ENCODE peak calls at places on chromosomes 1 and 21, in nine cellular contexts. One of them, this sample, is unnamed.

GRCh38 chr1:238242156-238242555 is 351.4 kb upstream of the ZP4 start:
- DNase-seq in lung: no peak
- DNase-seq in tibial artery: no peak
- DNase-seq in Daoy: no peak
- DNase-seq in frontal cortex: no peak
- DNase-seq in A172: peak
- DNase-seq in endothelial cell: no peak
- DNase-seq in GM19239: no peak
- DNase-seq in NCI-H460: no peak
- DNase-seq in this sample: no peak

GRCh38 chr1:5916572-5917280 is 75.5 kb downstream of the NPHP4 start:
- DNase-seq in lung: no peak
- DNase-seq in frontal cortex: no peak
- DNase-seq in A172: no peak
- DNase-seq in tibial artery: peak
- DNase-seq in GM19239: no peak
- DNase-seq in NCI-H460: no peak
- DNase-seq in Daoy: no peak
- DNase-seq in endothelial cell: no peak
- DNase-seq in this sample: no peak

GRCh38 chr1:228464487-228464983 is 22.6 kb upstream of the RNF187 start:
- DNase-seq in GM19239: peak
- DNase-seq in endothelial cell: peak
- DNase-seq in frontal cortex: peak
- DNase-seq in tibial artery: no peak
- DNase-seq in A172: peak
- DNase-seq in NCI-H460: no peak
- DNase-seq in Daoy: peak
- DNase-seq in lung: peak
- DNase-seq in this sample: peak

GRCh38 chr1:43225168-43225567 is 44.6 kb upstream of the TMEM125 start:
- DNase-seq in Daoy: peak
- DNase-seq in endothelial cell: no peak
- DNase-seq in tibial artery: no peak
- DNase-seq in A172: peak
- DNase-seq in frontal cortex: no peak
- DNase-seq in lung: no peak
- DNase-seq in GM19239: no peak
- DNase-seq in NCI-H460: no peak
- DNase-seq in this sample: no peak

GRCh38 chr1:111577814-111578213 is 41.8 kb upstream of the RAP1A start:
- DNase-seq in tibial artery: no peak
- DNase-seq in NCI-H460: no peak
- DNase-seq in Daoy: no peak
- DNase-seq in A172: no peak
- DNase-seq in frontal cortex: no peak
- DNase-seq in GM19239: no peak
- DNase-seq in lung: no peak
- DNase-seq in endothelial cell: no peak
- DNase-seq in this sample: no peak

GRCh38 chr1:1777950-1778826 is at the start of gene NADK:
- DNase-seq in GM19239: peak
- DNase-seq in NCI-H460: peak
- DNase-seq in endothelial cell: peak
- DNase-seq in lung: no peak
- DNase-seq in tibial artery: peak
- DNase-seq in frontal cortex: peak
- DNase-seq in A172: no peak
- DNase-seq in Daoy: peak
- DNase-seq in this sample: peak

GRCh38 chr1:106700151-106700550 is 356.3 kb upstream of the PRMT6 start:
- DNase-seq in Daoy: no peak
- DNase-seq in lung: no peak
- DNase-seq in frontal cortex: no peak
- DNase-seq in A172: no peak
- DNase-seq in tibial artery: no peak
- DNase-seq in NCI-H460: no peak
- DNase-seq in GM19239: no peak
- DNase-seq in endothelial cell: no peak
- DNase-seq in this sample: no peak

GRCh38 chr1:229127301-229127700 is 143.6 kb upstream of the RAB4A start:
- DNase-seq in endothelial cell: no peak
- DNase-seq in GM19239: no peak
- DNase-seq in frontal cortex: no peak
- DNase-seq in A172: peak
- DNase-seq in tibial artery: no peak
- DNase-seq in NCI-H460: no peak
- DNase-seq in lung: no peak
- DNase-seq in Daoy: peak
- DNase-seq in this sample: no peak

GRCh38 chr1:31780632-31781031 is 16.5 kb upstream of the ADGRB2 start:
- DNase-seq in A172: no peak
- DNase-seq in endothelial cell: no peak
- DNase-seq in frontal cortex: no peak
- DNase-seq in lung: no peak
- DNase-seq in GM19239: no peak
- DNase-seq in Daoy: no peak
- DNase-seq in tibial artery: no peak
- DNase-seq in NCI-H460: peak
- DNase-seq in this sample: no peak

GRCh38 chr1:31805318-31805717 is 10.5 kb downstream of the SPOCD1 start:
- DNase-seq in NCI-H460: no peak
- DNase-seq in tibial artery: no peak
- DNase-seq in GM19239: no peak
- DNase-seq in frontal cortex: no peak
- DNase-seq in endothelial cell: no peak
- DNase-seq in A172: no peak
- DNase-seq in lung: no peak
- DNase-seq in Daoy: no peak
- DNase-seq in this sample: no peak

GRCh38 chr1:2982615-2983318 is 38.5 kb upstream of the ACTRT2 start:
- DNase-seq in Daoy: no peak
- DNase-seq in tibial artery: peak
- DNase-seq in GM19239: no peak
- DNase-seq in frontal cortex: no peak
- DNase-seq in A172: no peak
- DNase-seq in NCI-H460: no peak
- DNase-seq in lung: no peak
- DNase-seq in endothelial cell: no peak
- DNase-seq in this sample: no peak

GRCh38 chr1:85573348-85573747 is 7.2 kb upstream of the CCN1 start:
- DNase-seq in Daoy: peak
- DNase-seq in tibial artery: no peak
- DNase-seq in frontal cortex: no peak
- DNase-seq in endothelial cell: no peak
- DNase-seq in GM19239: no peak
- DNase-seq in lung: no peak
- DNase-seq in NCI-H460: no peak
- DNase-seq in A172: peak
- DNase-seq in this sample: no peak

GRCh38 chr1:247111636-247112478 is 7.7 kb upstream of the ZNF669 start:
- DNase-seq in lung: peak
- DNase-seq in endothelial cell: peak
- DNase-seq in Daoy: peak
- DNase-seq in tibial artery: peak
- DNase-seq in NCI-H460: peak
- DNase-seq in frontal cortex: peak
- DNase-seq in GM19239: no peak
- DNase-seq in A172: no peak
- DNase-seq in this sample: no peak

GRCh38 chr21:44887807-44888580 is 14.5 kb upstream of the PTTG1IP start:
- DNase-seq in tibial artery: no peak
- DNase-seq in endothelial cell: no peak
- DNase-seq in NCI-H460: no peak
- DNase-seq in A172: no peak
- DNase-seq in lung: no peak
- DNase-seq in frontal cortex: no peak
- DNase-seq in Daoy: no peak
- DNase-seq in GM19239: no peak
- DNase-seq in this sample: no peak

GRCh38 chr1:109620396-109620817 is 770 bp downstream of the AMPD2 start:
- DNase-seq in tibial artery: peak
- DNase-seq in Daoy: peak
- DNase-seq in endothelial cell: peak
- DNase-seq in A172: peak
- DNase-seq in GM19239: no peak
- DNase-seq in lung: no peak
- DNase-seq in frontal cortex: peak
- DNase-seq in NCI-H460: no peak
- DNase-seq in this sample: no peak

GRCh38 chr1:5971471-5972197 is 20.6 kb downstream of the NPHP4 start:
- DNase-seq in endothelial cell: no peak
- DNase-seq in tibial artery: peak
- DNase-seq in Daoy: no peak
- DNase-seq in GM19239: no peak
- DNase-seq in lung: no peak
- DNase-seq in frontal cortex: no peak
- DNase-seq in A172: no peak
- DNase-seq in NCI-H460: no peak
- DNase-seq in this sample: no peak

GRCh38 chr1:231460614-231461013 is 38.5 kb upstream of the EGLN1 start:
- DNase-seq in Daoy: peak
- DNase-seq in GM19239: peak
- DNase-seq in endothelial cell: no peak
- DNase-seq in tibial artery: no peak
- DNase-seq in A172: peak
- DNase-seq in NCI-H460: no peak
- DNase-seq in frontal cortex: no peak
- DNase-seq in lung: no peak
- DNase-seq in this sample: peak

GRCh38 chr1:156661932-156662587 is 15.1 kb downstream of the NES start:
- DNase-seq in Daoy: peak
- DNase-seq in endothelial cell: no peak
- DNase-seq in A172: peak
- DNase-seq in lung: no peak
- DNase-seq in tibial artery: no peak
- DNase-seq in frontal cortex: no peak
- DNase-seq in NCI-H460: no peak
- DNase-seq in GM19239: no peak
- DNase-seq in this sample: no peak

GRCh38 chr1:50023292-50024159 is at the start of gene AGBL4:
- DNase-seq in Daoy: peak
- DNase-seq in A172: no peak
- DNase-seq in GM19239: no peak
- DNase-seq in frontal cortex: peak
- DNase-seq in endothelial cell: peak
- DNase-seq in tibial artery: no peak
- DNase-seq in NCI-H460: peak
- DNase-seq in lung: peak
- DNase-seq in this sample: peak

GRCh38 chr1:69523032-69523431 is 44.7 kb upstream of the LRRC7 start:
- DNase-seq in GM19239: no peak
- DNase-seq in tibial artery: no peak
- DNase-seq in endothelial cell: no peak
- DNase-seq in Daoy: no peak
- DNase-seq in lung: no peak
- DNase-seq in NCI-H460: no peak
- DNase-seq in frontal cortex: no peak
- DNase-seq in A172: peak
- DNase-seq in this sample: no peak

GRCh38 chr1:62040450-62040849 is 154.2 kb upstream of the L1TD1 start:
- DNase-seq in Daoy: no peak
- DNase-seq in endothelial cell: no peak
- DNase-seq in lung: no peak
- DNase-seq in tibial artery: no peak
- DNase-seq in A172: no peak
- DNase-seq in GM19239: no peak
- DNase-seq in frontal cortex: no peak
- DNase-seq in NCI-H460: no peak
- DNase-seq in this sample: no peak

GRCh38 chr1:213649373-213649772 is 338.4 kb upstream of the PROX1 start:
- DNase-seq in GM19239: no peak
- DNase-seq in Daoy: no peak
- DNase-seq in tibial artery: no peak
- DNase-seq in NCI-H460: no peak
- DNase-seq in endothelial cell: no peak
- DNase-seq in frontal cortex: no peak
- DNase-seq in A172: no peak
- DNase-seq in lung: no peak
- DNase-seq in this sample: no peak

GRCh38 chr1:151909167-151910149 is at the start of gene THEM4:
- DNase-seq in tibial artery: peak
- DNase-seq in lung: peak
- DNase-seq in endothelial cell: peak
- DNase-seq in GM19239: peak
- DNase-seq in Daoy: peak
- DNase-seq in A172: peak
- DNase-seq in NCI-H460: peak
- DNase-seq in frontal cortex: peak
- DNase-seq in this sample: peak

GRCh38 chr1:98468111-98468717 is 193.3 kb upstream of the SNX7 start:
- DNase-seq in NCI-H460: peak
- DNase-seq in GM19239: no peak
- DNase-seq in tibial artery: no peak
- DNase-seq in endothelial cell: peak
- DNase-seq in Daoy: peak
- DNase-seq in lung: no peak
- DNase-seq in frontal cortex: peak
- DNase-seq in A172: peak
- DNase-seq in this sample: peak

GRCh38 chr1:118785246-118785645 is 202.9 kb downstream of the TBX15 start:
- DNase-seq in endothelial cell: no peak
- DNase-seq in NCI-H460: no peak
- DNase-seq in tibial artery: no peak
- DNase-seq in Daoy: peak
- DNase-seq in A172: peak
- DNase-seq in frontal cortex: no peak
- DNase-seq in lung: no peak
- DNase-seq in GM19239: no peak
- DNase-seq in this sample: no peak

GRCh38 chr1:205430631-205431305 is 8.9 kb upstream of the LEMD1 start:
- DNase-seq in tibial artery: no peak
- DNase-seq in frontal cortex: no peak
- DNase-seq in lung: no peak
- DNase-seq in NCI-H460: peak
- DNase-seq in A172: peak
- DNase-seq in endothelial cell: peak
- DNase-seq in GM19239: no peak
- DNase-seq in Daoy: peak
- DNase-seq in this sample: peak

GRCh38 chr1:218659911-218660677 is 315.0 kb downstream of the TGFB2 start:
- DNase-seq in Daoy: peak
- DNase-seq in NCI-H460: no peak
- DNase-seq in lung: no peak
- DNase-seq in frontal cortex: no peak
- DNase-seq in A172: peak
- DNase-seq in endothelial cell: no peak
- DNase-seq in tibial artery: no peak
- DNase-seq in GM19239: no peak
- DNase-seq in this sample: no peak

GRCh38 chr1:241079018-241079417 is 278.0 kb downstream of the RGS7 start:
- DNase-seq in A172: no peak
- DNase-seq in tibial artery: no peak
- DNase-seq in GM19239: no peak
- DNase-seq in NCI-H460: no peak
- DNase-seq in Daoy: no peak
- DNase-seq in frontal cortex: no peak
- DNase-seq in lung: no peak
- DNase-seq in endothelial cell: no peak
- DNase-seq in this sample: no peak

GRCh38 chr1:50268049-50268448 is 155.2 kb downstream of the DMRTA2 start:
- DNase-seq in GM19239: no peak
- DNase-seq in frontal cortex: no peak
- DNase-seq in NCI-H460: peak
- DNase-seq in lung: no peak
- DNase-seq in endothelial cell: peak
- DNase-seq in Daoy: no peak
- DNase-seq in tibial artery: no peak
- DNase-seq in A172: peak
- DNase-seq in this sample: no peak

GRCh38 chr1:214542275-214543199 is 8.9 kb downstream of the PTPN14 start:
- DNase-seq in tibial artery: no peak
- DNase-seq in A172: no peak
- DNase-seq in frontal cortex: no peak
- DNase-seq in GM19239: no peak
- DNase-seq in lung: no peak
- DNase-seq in Daoy: no peak
- DNase-seq in NCI-H460: no peak
- DNase-seq in endothelial cell: no peak
- DNase-seq in this sample: no peak

GRCh38 chr1:93976291-93976690 is 67.1 kb upstream of the GCLM start:
- DNase-seq in A172: no peak
- DNase-seq in Daoy: no peak
- DNase-seq in endothelial cell: no peak
- DNase-seq in frontal cortex: no peak
- DNase-seq in lung: no peak
- DNase-seq in NCI-H460: no peak
- DNase-seq in tibial artery: no peak
- DNase-seq in GM19239: no peak
- DNase-seq in this sample: no peak

This sample was measured in GM10248.